ENCODE peak calls at places on chromosomes 11 and 22, in five cellular contexts. H, W, N, S and L are unnamed samples.

GRCh38 chr22:22398530-22399327 is 109.8 kb downstream of the ZNF280B start:
- DNase-seq in S (no peak), H (no peak), W (no peak), N (no peak), L (no peak)

GRCh38 chr22:49677495-49677889 is 150.2 kb downstream of the BRD1 start:
- DNase-seq in H (no peak), W (no peak), S (no peak), N (no peak), L (no peak)

GRCh38 chr11:121451178-121451981 is 734 bp upstream of the SORL1 start:
- DNase-seq in N (peak), S (no peak), W (peak), H (no peak), L (no peak)

GRCh38 chr11:44007746-44008501 is 39.9 kb upstream of the ACCSL start:
- DNase-seq in N (no peak), H (no peak), S (peak), W (no peak), L (no peak)

GRCh38 chr11:134659882-134660281 is 247.8 kb upstream of the B3GAT1 start:
- DNase-seq in W (no peak), S (no peak), H (no peak), N (peak), L (no peak)

GRCh38 chr11:17224727-17225126 is 16.9 kb upstream of the PIK3C2A start:
- DNase-seq in N (no peak), H (no peak), S (no peak), W (no peak), L (no peak)

GRCh38 chr11:24723231-24723630 is 226.4 kb downstream of the LUZP2 start:
- DNase-seq in H (no peak), W (no peak), N (no peak), S (no peak), L (no peak)

GRCh38 chr11:32034149-32034548 is 56.7 kb upstream of the RCN1 start:
- DNase-seq in S (no peak), H (no peak), N (no peak), W (no peak), L (no peak)

GRCh38 chr11:113401718-113402117 is 14.1 kb downstream of the ANKK1 start:
- DNase-seq in N (peak), W (no peak), H (no peak), S (no peak), L (no peak)

GRCh38 chr11:121881806-121882205 is 234.2 kb downstream of the BLID start:
- DNase-seq in H (no peak), S (no peak), W (no peak), N (no peak), L (no peak)

GRCh38 chr11:58276151-58276550 is 8.1 kb upstream of the OR10W1 start:
- DNase-seq in W (no peak), S (no peak), N (no peak), H (no peak), L (no peak)

GRCh38 chr11:86980397-86980796 is 25.2 kb upstream of the FZD4 start:
- DNase-seq in H (no peak), S (no peak), N (no peak), W (no peak), L (no peak)

GRCh38 chr11:86978756-86979608 is 23.8 kb upstream of the FZD4 start:
- DNase-seq in H (no peak), N (no peak), S (no peak), W (no peak), L (no peak)

GRCh38 chr11:86981777-86982540 is 26.8 kb upstream of the FZD4 start:
- DNase-seq in H (no peak), N (no peak), W (no peak), S (no peak), L (no peak)

GRCh38 chr11:86978247-86978646 is 23.1 kb upstream of the FZD4 start:
- DNase-seq in W (no peak), N (no peak), S (peak), H (no peak), L (no peak)

GRCh38 chr11:86977441-86978050 is 22.4 kb upstream of the FZD4 start:
- DNase-seq in N (no peak), H (no peak), W (no peak), S (peak), L (no peak)
- H3K27ac ChIP-seq in N (no peak), H (no peak), W (no peak), S (no peak), L (no peak)

GRCh38 chr22:19885841-19886592 is 31.3 kb upstream of the GNB1L start:
- DNase-seq in S (no peak), H (no peak), W (no peak), N (no peak), L (no peak)
- H3K27ac ChIP-seq in S (no peak), H (no peak), W (peak), N (no peak), L (no peak)

DNA sequence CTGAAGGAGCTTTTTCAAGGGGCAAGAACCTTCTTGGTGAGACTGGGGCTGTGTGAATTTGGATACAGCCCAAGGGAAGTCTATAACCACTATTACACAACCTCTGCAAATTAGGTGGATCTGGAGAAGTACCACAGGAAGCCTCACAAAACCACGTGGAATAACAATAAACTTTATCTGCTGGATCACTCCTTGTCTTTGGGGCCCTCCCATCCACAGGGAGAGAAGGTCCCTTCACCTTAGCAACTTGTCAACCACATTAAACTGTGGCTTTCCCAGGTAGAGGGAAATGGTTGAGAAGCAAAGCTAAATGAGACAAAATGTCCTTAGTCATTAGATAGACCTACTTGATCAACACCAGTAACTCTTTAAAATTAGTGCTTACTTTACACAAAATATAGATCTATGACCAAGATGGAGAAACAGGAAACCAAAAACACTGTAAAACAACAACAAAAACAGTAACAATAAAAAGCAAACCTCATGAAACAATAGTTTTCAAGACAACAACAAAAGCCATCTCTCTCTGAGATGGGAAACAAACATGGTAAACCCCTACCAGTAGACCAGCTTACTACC is 9.7 kb downstream of the NARS2 start:
- DNase-seq in H (no peak), S (no peak), W (no peak), N (no peak), L (no peak)
- H3K27ac ChIP-seq in H (no peak), S (no peak), W (no peak), N (no peak), L (no peak)

GRCh38 chr22:17974703-17975372 is 49.5 kb downstream of the MICAL3 start:
- DNase-seq in S (no peak), N (no peak), H (no peak), W (no peak), L (no peak)

GRCh38 chr22:17971711-17972110 is 52.6 kb downstream of the MICAL3 start:
- DNase-seq in N (no peak), W (no peak), S (no peak), H (no peak), L (no peak)

GRCh38 chr22:17973217-17973616 is 51.1 kb downstream of the MICAL3 start:
- DNase-seq in H (no peak), S (no peak), N (no peak), W (no peak), L (no peak)

GRCh38 chr22:17972385-17973181 is 51.8 kb downstream of the MICAL3 start:
- DNase-seq in N (no peak), H (no peak), S (peak), W (no peak), L (no peak)

DNA sequence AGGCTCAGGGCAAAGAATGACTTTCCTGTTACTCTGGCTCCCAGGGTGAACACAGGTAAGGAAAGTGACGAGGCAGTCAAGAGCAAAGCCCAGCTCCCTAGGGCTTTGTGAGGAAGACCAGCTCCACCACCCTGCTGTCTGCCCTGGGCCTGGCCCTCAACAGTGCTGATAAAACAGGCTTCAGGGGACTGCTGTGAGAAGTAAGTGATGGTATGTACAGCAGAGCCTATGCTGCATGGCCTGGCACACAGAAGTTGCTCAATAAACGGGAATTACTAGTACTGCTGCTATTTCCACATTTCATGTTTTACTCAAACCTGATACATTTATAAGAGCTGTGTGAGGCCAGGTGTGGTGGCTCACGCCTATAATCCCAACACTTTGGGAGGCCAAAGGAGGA is 50.3 kb downstream of the MICAL3 start:
- DNase-seq in N (no peak), W (no peak), H (no peak), S (no peak), L (no peak)
- H3K27ac ChIP-seq in N (no peak), W (no peak), H (no peak), S (no peak), L (no peak)

GRCh38 chr11:7552666-7553065 is 38.9 kb downstream of the PPFIBP2 start:
- DNase-seq in S (no peak), H (no peak), W (no peak), N (no peak), L (no peak)

GRCh38 chr11:7558046-7558445 is 44.2 kb downstream of the PPFIBP2 start:
- DNase-seq in H (no peak), W (no peak), N (no peak), S (no peak), L (no peak)

GRCh38 chr11:7559404-7560283 is 45.8 kb downstream of the PPFIBP2 start:
- DNase-seq in N (no peak), H (no peak), W (no peak), S (no peak), L (no peak)

GRCh38 chr11:7551571-7551970 is 37.8 kb downstream of the PPFIBP2 start:
- DNase-seq in W (no peak), H (no peak), S (no peak), N (no peak), L (no peak)

DNA sequence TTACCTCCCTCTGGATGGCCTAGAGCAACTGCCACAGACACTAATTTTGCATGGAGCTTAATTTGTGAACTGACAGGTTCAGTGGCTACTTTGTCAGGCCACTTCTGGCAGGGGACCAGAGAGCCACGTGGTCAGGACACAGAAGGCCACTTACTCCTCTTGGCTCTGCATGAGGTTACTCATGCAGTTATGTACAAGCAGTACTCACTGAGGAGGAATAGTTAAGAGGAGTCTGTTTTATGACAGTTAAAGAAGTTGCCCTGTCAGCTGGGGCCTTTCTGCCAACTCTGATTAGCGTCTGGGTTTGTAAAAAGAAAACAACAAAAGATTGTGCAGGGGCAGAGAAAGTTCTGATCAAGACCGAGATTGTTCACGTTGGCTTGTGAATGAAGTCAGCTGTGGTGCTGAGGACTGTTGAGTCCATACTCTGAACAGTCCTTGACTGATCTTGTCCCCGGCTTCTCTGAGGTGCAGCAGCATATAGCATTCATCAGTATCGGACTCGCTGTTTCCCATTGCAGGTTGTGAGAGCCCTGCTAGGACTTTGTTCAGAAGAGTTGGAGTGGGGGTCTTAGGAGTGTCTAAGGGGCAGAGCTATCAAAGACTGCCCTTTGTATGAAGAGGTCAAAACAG is 41.4 kb downstream of the PPFIBP2 start:
- DNase-seq in N (peak), H (no peak), W (no peak), S (no peak), L (peak)
- H3K27ac ChIP-seq in N (peak), H (no peak), W (no peak), S (no peak), L (peak)

DNA sequence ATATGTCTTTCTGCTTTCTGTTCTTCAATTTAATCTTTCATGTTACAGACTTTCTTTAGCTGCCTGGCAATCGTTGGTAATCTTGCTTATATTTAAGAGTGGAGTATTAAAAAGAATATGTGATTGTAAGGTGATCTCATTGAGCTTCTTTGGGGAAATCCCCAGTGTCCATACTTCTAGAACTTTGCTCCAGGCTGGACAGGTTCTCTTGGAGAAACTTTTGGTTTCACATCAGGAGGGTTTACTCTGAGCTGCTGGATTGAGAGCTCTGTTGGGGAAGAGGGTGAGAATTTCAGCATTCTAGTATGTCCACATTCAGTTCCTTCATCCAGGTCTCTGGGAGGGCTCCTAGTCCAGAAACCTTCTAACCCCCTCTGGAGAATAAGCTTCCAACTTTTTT is 16.1 kb downstream of the LRRC75B start:
- DNase-seq in H (no peak), N (no peak), S (no peak), W (no peak), L (no peak)
- H3K27ac ChIP-seq in H (no peak), N (no peak), S (no peak), W (no peak), L (no peak)

GRCh38 chr22:45031629-45032403 is 22.0 kb upstream of the PHF21B start:
- DNase-seq in W (no peak), H (no peak), S (no peak), N (no peak), L (no peak)
- H3K27ac ChIP-seq in W (no peak), H (no peak), S (no peak), N (no peak), L (no peak)